ENCODE peak calls at places on chromosomes 4 and X, in four cellular contexts. V, G, D and F are unnamed samples.
A peak's percentile ranks its signal among the peaks of the same experiment; 100 is the strongest.

GRCh38 chrX:38638952-38639529 is 77.7 kb downstream of the TSPAN7 start:
- DNase-seq in V (no peak), G (no peak), D (no peak), F (no peak)

GRCh38 chr4:10571896-10572295 is 112.7 kb downstream of the CLNK start:
- DNase-seq in V (no peak), G (no peak), D (no peak), F (no peak)

GRCh38 chr4:181550381-181550780 is 692.8 kb upstream of the TENM3 start:
- DNase-seq in V (no peak), G (no peak), D (no peak), F (no peak)

GRCh38 chrX:132497432-132497831 is 8.6 kb upstream of the MBNL3 start:
- DNase-seq in V (no peak), G (no peak), D (no peak), F (no peak)

GRCh38 chr4:86506591-86506990 is 87.5 kb upstream of the PTPN13 start:
- DNase-seq in V (peak; percentile 20), G (no peak), D (no peak), F (no peak)

GRCh38 chr4:15963568-15963967 is 593 bp upstream of the FGFBP2 start:
- DNase-seq in V (no peak), G (no peak), D (no peak), F (peak; percentile 30)

GRCh38 chr4:152606800-152607577 is 71.1 kb upstream of the FBXW7 start:
- DNase-seq in V (peak; percentile 51), G (no peak), D (no peak), F (no peak)

GRCh38 chr4:105712766-105713165 is 4.2 kb downstream of the GSTCD start:
- DNase-seq in V (no peak), G (no peak), D (no peak), F (no peak)

GRCh38 chrX:1657367-1658082 is 42.7 kb downstream of the ASMT start:
- DNase-seq in V (no peak), G (peak; percentile 70), D (no peak), F (no peak)

GRCh38 chr4:135718019-135718418 is 1516.4 kb upstream of the PABPC4L start:
- DNase-seq in V (no peak), G (no peak), D (no peak), F (no peak)

GRCh38 chr4:123672987-123673386 is 276.4 kb downstream of the SPRY1 start:
- DNase-seq in V (no peak), G (no peak), D (no peak), F (no peak)

GRCh38 chr4:13584481-13584880 is 40.2 kb upstream of the NKX3-2 start:
- DNase-seq in V (no peak), G (no peak), D (no peak), F (no peak)

GRCh38 chr4:163493643-163494359 is 689 bp upstream of the TMA16 start:
- DNase-seq in V (no peak), G (no peak), D (no peak), F (no peak)

GRCh38 chrX:1679238-1679637 is 64.4 kb downstream of the ASMT start:
- DNase-seq in V (peak; percentile 31), G (no peak), D (no peak), F (no peak)

GRCh38 chrX:140177821-140178220 is 212.5 kb upstream of the CXorf66 start:
- DNase-seq in V (peak; percentile 11), G (no peak), D (no peak), F (no peak)

GRCh38 chrX:45767021-45767491 is 566.4 kb upstream of the DIPK2B start:
- DNase-seq in V (no peak), G (no peak), D (no peak), F (no peak)

GRCh38 chrX:134717698-134718328 is 59.5 kb upstream of the PLAC1 start:
- DNase-seq in V (no peak), G (no peak), D (no peak), F (no peak)

GRCh38 chr4:95499176-95499760 is 49.5 kb downstream of the UNC5C start:
- DNase-seq in V (no peak), G (no peak), D (no peak), F (no peak)

GRCh38 chrX:40471965-40472648 is 108.7 kb upstream of the ATP6AP2 start:
- DNase-seq in V (peak; percentile 55), G (no peak), D (no peak), F (no peak)

GRCh38 chrX:150870059-150870458 is 28.4 kb downstream of the CD99L2 start:
- DNase-seq in V (no peak), G (no peak), D (no peak), F (no peak)

GRCh38 chr4:82905205-82905604 is 4.7 kb downstream of the THAP9 start:
- DNase-seq in V (no peak), G (no peak), D (no peak), F (no peak)

GRCh38 chr4:182074842-182075241 is 168.4 kb upstream of the TENM3 start:
- DNase-seq in V (no peak), G (no peak), D (no peak), F (no peak)

GRCh38 chrX:912677-913076 is 282.1 kb downstream of the SHOX start:
- DNase-seq in V (no peak), G (no peak), D (no peak), F (no peak)

GRCh38 chr4:169345207-169345788 is 74.5 kb upstream of the SH3RF1 start:
- DNase-seq in V (no peak), G (no peak), D (no peak), F (no peak)

GRCh38 chr4:94934201-94934600 is 176.4 kb downstream of the BMPR1B start:
- DNase-seq in V (no peak), G (no peak), D (no peak), F (no peak)

GRCh38 chr4:148216866-148217814 is 225.1 kb downstream of the NR3C2 start:
- DNase-seq in V (no peak), G (no peak), D (no peak), F (no peak)

GRCh38 chr4:63430105-63430504 is 979.1 kb downstream of the TECRL start:
- DNase-seq in V (no peak), G (no peak), D (no peak), F (no peak)

GRCh38 chrX:74423289-74423985 is 2.1 kb downstream of the SLC16A2 start:
- DNase-seq in V (peak; percentile 11), G (no peak), D (no peak), F (no peak)

GRCh38 chr4:23942491-23942890 is 52.6 kb upstream of the PPARGC1A start:
- DNase-seq in V (no peak), G (no peak), D (no peak), F (no peak)

GRCh38 chr4:23947826-23948225 is 58.0 kb upstream of the PPARGC1A start:
- DNase-seq in V (no peak), G (no peak), D (no peak), F (no peak)

GRCh38 chr4:23943478-23943877 is 53.6 kb upstream of the PPARGC1A start:
- DNase-seq in V (no peak), G (no peak), D (no peak), F (no peak)

GRCh38 chr4:23946307-23946706 is 56.5 kb upstream of the PPARGC1A start:
- DNase-seq in V (no peak), G (no peak), D (no peak), F (no peak)

GRCh38 chr4:23945521-23946017 is 55.7 kb upstream of the PPARGC1A start:
- DNase-seq in V (no peak), G (no peak), D (peak; percentile 83), F (no peak)
- TF ChIP-seq POLR2AphosphoS5 in V (no peak), G (no peak), D (no peak), F (no peak)

DNA sequence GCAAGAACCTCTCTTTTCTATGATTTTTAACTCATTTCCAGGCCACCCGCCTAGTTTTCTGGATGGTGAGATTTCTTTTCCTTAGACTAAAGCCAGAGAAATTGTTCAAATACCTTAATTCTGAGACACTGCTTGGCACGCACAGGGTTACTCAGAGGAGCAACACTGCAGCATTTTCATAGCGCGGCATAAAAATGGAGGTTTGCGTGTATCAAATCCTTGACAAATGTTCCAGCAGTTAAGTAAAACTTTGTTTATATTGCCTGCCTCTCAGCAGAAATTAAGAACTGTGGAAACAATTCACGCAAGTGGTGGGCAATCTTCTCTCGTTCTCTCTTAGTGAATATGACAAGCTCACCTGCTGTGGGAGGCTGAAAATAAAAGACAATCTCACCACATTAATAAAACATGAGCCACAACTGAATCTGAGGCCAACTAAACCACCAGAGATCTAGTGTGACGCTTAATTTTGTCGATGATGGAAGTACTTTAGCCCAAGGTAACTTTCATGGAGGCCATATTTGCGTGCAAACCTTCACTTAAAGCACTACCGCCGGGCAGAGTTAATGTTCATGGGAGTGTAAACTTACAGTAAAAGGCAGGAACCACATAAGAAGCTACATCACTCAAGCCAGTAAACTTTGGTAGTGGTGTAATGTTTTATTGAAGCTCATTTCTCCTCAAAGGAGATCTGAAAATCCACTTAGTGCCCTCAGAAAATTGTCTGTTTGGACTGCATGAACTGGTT is 894.8 kb upstream of the EPHA5 start:
- DNase-seq in V (no peak), G (no peak), D (no peak), F (no peak)
- TF ChIP-seq POLR2AphosphoS5 in V (no peak), G (no peak), D (no peak), F (no peak)

GRCh38 chr4:165711912-165712311 is 161.1 kb upstream of the TLL1 start:
- DNase-seq in V (no peak), G (no peak), D (no peak), F (no peak)

GRCh38 chr4:165707126-165707525 is 165.9 kb upstream of the TLL1 start:
- DNase-seq in V (no peak), G (no peak), D (no peak), F (no peak)

GRCh38 chr4:165709526-165709925 is 163.5 kb upstream of the TLL1 start:
- DNase-seq in V (peak; percentile 15), G (peak; percentile 27), D (no peak), F (no peak)

GRCh38 chr4:165711436-165711835 is 161.6 kb upstream of the TLL1 start:
- DNase-seq in V (no peak), G (no peak), D (no peak), F (no peak)

DNA sequence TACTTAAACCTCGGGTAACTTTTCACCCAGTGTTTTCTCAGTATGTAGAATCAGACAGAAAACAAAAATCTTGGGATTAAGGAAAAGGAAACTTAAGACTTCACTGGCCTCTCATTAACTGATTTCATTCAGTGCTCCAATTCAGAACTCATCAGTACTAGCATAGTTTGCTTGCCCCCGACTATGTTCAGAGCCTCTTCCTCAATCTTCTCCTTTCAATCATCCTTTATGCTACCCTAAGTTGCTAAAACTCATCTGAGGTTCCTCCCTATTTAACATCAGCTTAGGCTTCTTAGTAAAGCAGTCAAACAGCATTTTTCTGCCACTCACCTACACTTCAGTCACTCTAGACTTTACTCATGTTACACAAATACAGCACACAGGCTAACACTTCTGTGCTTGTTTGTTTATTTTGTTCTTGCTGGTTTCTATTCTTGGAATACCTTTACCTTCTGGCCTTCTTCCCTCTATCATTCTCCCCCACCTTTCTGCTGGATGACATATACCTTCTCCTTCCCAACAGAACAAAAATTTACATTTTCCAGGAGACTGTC is 163.0 kb upstream of the TLL1 start:
- DNase-seq in V (peak; percentile 10), G (no peak), D (no peak), F (no peak)
- TF ChIP-seq POLR2AphosphoS5 in V (no peak), G (no peak), D (no peak), F (no peak)

GRCh38 chr4:126915999-126916625 is 716.6 kb upstream of the INTU start:
- DNase-seq in V (no peak), G (no peak), D (no peak), F (no peak)

DNA sequence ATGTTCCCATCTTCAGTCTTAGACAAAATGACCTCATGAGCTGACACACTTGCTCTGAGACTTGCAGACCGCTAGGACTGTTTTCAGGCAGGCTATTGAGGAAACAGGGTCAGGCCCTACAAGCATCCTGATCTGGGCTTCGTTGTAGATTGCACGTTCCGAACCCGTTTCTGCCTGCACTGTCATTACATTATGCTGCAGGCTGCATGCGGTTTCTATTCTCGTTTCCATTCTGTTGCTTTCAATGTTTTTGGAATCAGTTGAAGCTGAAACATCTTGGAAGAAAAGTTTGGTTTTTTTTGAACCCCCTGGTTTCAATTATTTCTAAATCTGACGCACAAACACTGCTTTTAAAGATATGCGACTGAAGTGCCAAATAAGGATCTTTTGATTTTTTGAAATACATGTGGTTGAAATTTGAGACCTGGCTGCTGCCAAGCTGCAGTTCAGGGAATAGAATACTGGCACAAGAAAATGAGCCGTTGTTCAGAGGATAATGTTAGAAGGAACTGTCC is 716.1 kb upstream of the INTU start:
- DNase-seq in V (no peak), G (no peak), D (no peak), F (no peak)
- TF ChIP-seq POLR2AphosphoS5 in V (no peak), G (no peak), D (no peak), F (no peak)